ENCODE peak calls at places on chromosomes 7 and 10, in five cellular contexts. M, I, O, Q and W are unnamed samples.

GRCh38 chr7:47181609-47182264 is 400.2 kb downstream of the TNS3 start:
- DNase-seq in Q (no peak), M (no peak), I (no peak), O (no peak), W (no peak)

GRCh38 chr7:137992738-137993394 is 9.0 kb downstream of the CREB3L2 start:
- DNase-seq in I (peak; percentile 87), O (peak; percentile 20), M (no peak), Q (no peak), W (no peak)

GRCh38 chr10:49734676-49735075 is 27.4 kb downstream of the OGDHL start:
- DNase-seq in I (no peak), M (peak; percentile 71), Q (no peak), O (no peak), W (no peak)

GRCh38 chr7:92645531-92646061 is 55.4 kb upstream of the FAM133B start:
- DNase-seq in Q (no peak), O (peak; percentile 91), I (no peak), M (peak; percentile 92), W (no peak)

GRCh38 chr10:21487416-21488180 is 37.9 kb downstream of the SKIDA1 start:
- DNase-seq in I (no peak), Q (no peak), M (no peak), O (no peak), W (no peak)

GRCh38 chr7:155974186-155974897 is 162.1 kb upstream of the SHH start:
- DNase-seq in I (peak; percentile 43), M (no peak), O (no peak), Q (no peak), W (peak; percentile 50)

GRCh38 chr10:130362308-130362761 is 226.1 kb downstream of the GLRX3 start:
- DNase-seq in M (no peak), I (no peak), Q (no peak), O (no peak), W (no peak)

GRCh38 chr7:923108-924041 is 31.1 kb downstream of the ADAP1 start:
- DNase-seq in I (peak; percentile 93), M (peak; percentile 98), Q (no peak), O (no peak), W (peak; percentile 96)

GRCh38 chr7:140640060-140640611 is 477 bp downstream of the DENND2A start:
- DNase-seq in O (peak; percentile 33), I (peak; percentile 86), Q (no peak), M (no peak), W (peak; percentile 82)

GRCh38 chr7:343864-344607 is 54.1 kb downstream of the FOXL3 start:
- DNase-seq in O (no peak), Q (no peak), I (peak; percentile 64), M (no peak), W (no peak)

GRCh38 chr7:45184326-45185027 is 26.9 kb downstream of the RAMP3 start:
- DNase-seq in M (no peak), Q (no peak), O (no peak), I (no peak), W (peak; percentile 51)

GRCh38 chr10:103829266-103829665 is 26.1 kb downstream of the SH3PXD2A start:
- DNase-seq in I (no peak), Q (no peak), M (no peak), O (no peak), W (no peak)

GRCh38 chr7:151383638-151384351 is 26.0 kb downstream of the WDR86 start:
- DNase-seq in O (no peak), Q (no peak), I (peak; percentile 35), M (no peak), W (peak; percentile 68)

GRCh38 chr10:68342909-68343516 is 10.3 kb upstream of the PBLD start:
- DNase-seq in I (no peak), M (no peak), O (no peak), Q (no peak), W (no peak)

GRCh38 chr10:3764626-3765375 is 20.2 kb downstream of the KLF6 start:
- DNase-seq in M (peak; percentile 35), O (no peak), Q (no peak), I (no peak), W (peak; percentile 86)

GRCh38 chr7:18724311-18724710 is 228.8 kb downstream of the HDAC9 start:
- DNase-seq in M (no peak), O (no peak), I (no peak), Q (no peak), W (no peak)

GRCh38 chr7:24339575-24339974 is 55.6 kb downstream of the NPY start:
- DNase-seq in Q (no peak), I (no peak), M (no peak), O (no peak), W (no peak)

GRCh38 chr10:102799691-102800435 is 37.4 kb downstream of the CYP17A1 start:
- DNase-seq in I (peak; percentile 80), M (no peak), Q (no peak), O (no peak), W (no peak)

GRCh38 chr7:101058355-101058754 is 26.9 kb upstream of the TRIM56 start:
- DNase-seq in I (peak; percentile 88), O (peak; percentile 51), M (peak; percentile 62), Q (no peak), W (peak; percentile 72)

GRCh38 chr10:97466755-97467154 is 20.8 kb downstream of the ZDHHC16 start:
- DNase-seq in O (no peak), M (peak; percentile 84), I (no peak), Q (no peak), W (no peak)

GRCh38 chr10:13977861-13978843 is 352.6 kb downstream of the FRMD4A start:
- DNase-seq in M (no peak), I (no peak), O (no peak), Q (no peak), W (no peak)

GRCh38 chr7:44145419-44145968 is 4.4 kb upstream of the MYL7 start:
- DNase-seq in O (no peak), M (no peak), I (peak; percentile 73), Q (no peak), W (no peak)

GRCh38 chr7:2993396-2993795 is 50.3 kb downstream of the CARD11 start:
- DNase-seq in Q (no peak), O (no peak), I (peak; percentile 74), M (no peak), W (peak; percentile 40)

GRCh38 chr7:107208046-107208458 is 39.2 kb downstream of the HBP1 start:
- DNase-seq in O (no peak), M (no peak), Q (no peak), I (no peak), W (no peak)

GRCh38 chr10:68542046-68542445 is 14.7 kb upstream of the SLC25A16 start:
- DNase-seq in Q (no peak), O (no peak), I (no peak), M (no peak), W (no peak)

GRCh38 chr7:38070718-38071117 is 107.3 kb upstream of the STARD3NL start:
- DNase-seq in Q (no peak), O (peak; percentile 34), I (no peak), M (peak; percentile 53), W (no peak)

GRCh38 chr7:129159539-129159938 is 15.0 kb downstream of the TSPAN33 start:
- DNase-seq in O (no peak), Q (no peak), M (no peak), I (no peak), W (no peak)

GRCh38 chr7:104943502-104944343 is 70.3 kb upstream of the KMT2E start:
- DNase-seq in I (no peak), M (peak; percentile 100), Q (no peak), O (peak; percentile 54), W (peak; percentile 81)

GRCh38 chr10:77770081-77770867 is 132.7 kb upstream of the KCNMA1 start:
- DNase-seq in Q (no peak), O (no peak), I (peak; percentile 52), M (no peak), W (no peak)

GRCh38 chr7:63009771-63010170 is 988.9 kb upstream of the ZNF722 start:
- DNase-seq in M (no peak), O (no peak), I (no peak), Q (no peak), W (no peak)

GRCh38 chr7:92880212-92881090 is 44.1 kb upstream of the CDK6 start:
- DNase-seq in Q (no peak), I (no peak), O (peak; percentile 47), M (peak; percentile 65), W (peak; percentile 67)

GRCh38 chr7:134547738-134548054 is 1.2 kb upstream of the AKR1B15 start:
- DNase-seq in I (peak; percentile 86), M (no peak), O (peak; percentile 85), Q (no peak), W (no peak)

GRCh38 chr10:49395741-49396665 is at the start of gene DRGX:
- DNase-seq in O (no peak), M (no peak), I (peak; percentile 69), Q (no peak), W (no peak)

GRCh38 chr7:124643196-124643850 is 122.3 kb downstream of the GPR37 start:
- DNase-seq in M (no peak), O (no peak), I (no peak), Q (no peak), W (no peak)

GRCh38 chr7:131027287-131027773 is 293.3 kb upstream of the KLF14 start:
- DNase-seq in I (peak; percentile 85), Q (no peak), M (no peak), O (no peak), W (no peak)

GRCh38 chr7:134865001-134865845 is 85.8 kb downstream of the CALD1 start:
- DNase-seq in O (no peak), Q (no peak), I (no peak), M (peak; percentile 9), W (no peak)

GRCh38 chr10:5252177-5253037 is 55.8 kb downstream of the AKR1C4 start:
- DNase-seq in Q (no peak), O (peak; percentile 75), I (no peak), M (peak; percentile 4), W (peak; percentile 50)